ENCODE peak calls at places on chromosomes 6 and 20, in four cellular contexts. N is SK-N-SH, X is neural progenitor cell, L is HCT116. T is an unnamed sample.

GRCh38 chr6:24664049-24664987 is 2.4 kb downstream of the TDP2 start:
- DNase-seq in N (no peak), X (no peak), L (no peak), T (no peak)

GRCh38 chr20:11891081-11891826 is 26.4 kb upstream of the BTBD3 start:
- DNase-seq in N (peak), X (peak), L (no peak), T (peak)

GRCh38 chr6:10210052-10210451 is 204.8 kb downstream of the TFAP2A start:
- DNase-seq in X (no peak), N (no peak), L (no peak), T (peak)

GRCh38 chr6:14964901-14965300 is 281.0 kb upstream of the JARID2 start:
- DNase-seq in L (no peak), X (no peak), N (no peak), T (no peak)

GRCh38 chr6:168100803-168101095 is 21.7 kb upstream of the FRMD1 start:
- DNase-seq in L (no peak), X (no peak), N (peak), T (no peak)

GRCh38 chr6:31776961-31777666 is at the start of gene VWA7:
- DNase-seq in N (peak), X (no peak), L (peak), T (peak)

GRCh38 chr6:119587537-119587936 is 238.0 kb upstream of the MAN1A1 start:
- DNase-seq in L (peak), X (no peak), N (no peak), T (peak)

GRCh38 chr6:35170891-35171290 is 29.8 kb upstream of the TCP11 start:
- DNase-seq in N (no peak), X (no peak), L (no peak), T (no peak)

GRCh38 chr6:32529697-32530429 is at the start of gene HLA-DRB5:
- DNase-seq in X (no peak), L (peak), N (no peak), T (no peak)

GRCh38 chr6:99836471-99836870 is 157.6 kb downstream of the MCHR2 start:
- DNase-seq in X (no peak), N (no peak), L (no peak), T (peak)

GRCh38 chr6:75301537-75301936 is 16.9 kb upstream of the TMEM30A start:
- DNase-seq in N (no peak), L (no peak), X (no peak), T (no peak)

GRCh38 chr6:90183587-90184333 is 112.9 kb downstream of the BACH2 start:
- DNase-seq in L (no peak), X (no peak), N (no peak), T (no peak)

GRCh38 chr6:137904822-137905617 is 38.0 kb downstream of the TNFAIP3 start:
- DNase-seq in L (no peak), N (no peak), X (no peak), T (no peak)

GRCh38 chr20:62386383-62387218 is at the start of gene RPS21:
- DNase-seq in X (peak), N (peak), L (peak), T (peak)

GRCh38 chr6:7137335-7138106 is 29.8 kb downstream of the RREB1 start:
- DNase-seq in L (no peak), X (peak), N (no peak), T (no peak)

GRCh38 chr6:50030777-50031562 is 9.2 kb upstream of the DEFB110 start:
- DNase-seq in L (peak), N (peak), X (peak), T (peak)

GRCh38 chr6:142786476-142786875 is 158.5 kb downstream of the HIVEP2 start:
- DNase-seq in L (no peak), N (no peak), X (no peak), T (peak)

GRCh38 chr6:79134699-79135474 is 56.8 kb upstream of the PHIP start:
- DNase-seq in X (no peak), L (no peak), N (no peak), T (no peak)

GRCh38 chr6:96391776-96392175 is 129.8 kb upstream of the UFL1 start:
- DNase-seq in X (peak), N (peak), L (no peak), T (peak)

GRCh38 chr6:137095093-137095492 is 50.3 kb upstream of the IL20RA start:
- DNase-seq in N (no peak), X (no peak), L (no peak), T (no peak)

GRCh38 chr6:3751730-3752537 is 421 bp upstream of the PXDC1 start:
- DNase-seq in N (peak), X (peak), L (peak), T (peak)

GRCh38 chr6:1139155-1139890 is 172.6 kb upstream of the FOXQ1 start:
- DNase-seq in X (no peak), L (no peak), N (no peak), T (no peak)

GRCh38 chr20:61755971-61756421 is 309.7 kb downstream of the TAF4 start:
- DNase-seq in N (no peak), X (no peak), L (no peak), T (no peak)

GRCh38 chr6:15585936-15586335 is 76.9 kb downstream of the DTNBP1 start:
- DNase-seq in L (no peak), N (peak), X (no peak), T (no peak)

GRCh38 chr20:46400253-46400652 is 6.2 kb downstream of the ELMO2 start:
- DNase-seq in L (no peak), N (no peak), X (no peak), T (no peak)

GRCh38 chr6:169847773-169848380 is 96.5 kb downstream of the ERMARD start:
- DNase-seq in N (no peak), X (no peak), L (no peak), T (peak)

GRCh38 chr6:75308250-75308988 is 23.8 kb upstream of the TMEM30A start:
- DNase-seq in N (no peak), L (no peak), X (no peak), T (no peak)

GRCh38 chr6:155121699-155122098 is 126.6 kb downstream of the TIAM2 start:
- DNase-seq in X (peak), L (no peak), N (peak), T (no peak)

GRCh38 chr6:4656106-4656505 is 120.1 kb upstream of the CDYL start:
- DNase-seq in L (no peak), X (no peak), N (no peak), T (no peak)

GRCh38 chr20:1998193-1998520 is 4.3 kb upstream of the PDYN start:
- DNase-seq in N (no peak), L (no peak), X (no peak), T (no peak)

GRCh38 chr6:37253608-37254007 is 4.0 kb upstream of the TBC1D22B start:
- DNase-seq in N (no peak), X (no peak), L (no peak), T (no peak)

GRCh38 chr20:23399568-23400241 is 21.6 kb downstream of the NAPB start:
- DNase-seq in L (no peak), N (no peak), X (no peak), T (peak)

GRCh38 chr6:26660096-26660425 is 515 bp upstream of the ZNF322 start:
- DNase-seq in X (no peak), N (no peak), L (no peak), T (peak)

DNA sequence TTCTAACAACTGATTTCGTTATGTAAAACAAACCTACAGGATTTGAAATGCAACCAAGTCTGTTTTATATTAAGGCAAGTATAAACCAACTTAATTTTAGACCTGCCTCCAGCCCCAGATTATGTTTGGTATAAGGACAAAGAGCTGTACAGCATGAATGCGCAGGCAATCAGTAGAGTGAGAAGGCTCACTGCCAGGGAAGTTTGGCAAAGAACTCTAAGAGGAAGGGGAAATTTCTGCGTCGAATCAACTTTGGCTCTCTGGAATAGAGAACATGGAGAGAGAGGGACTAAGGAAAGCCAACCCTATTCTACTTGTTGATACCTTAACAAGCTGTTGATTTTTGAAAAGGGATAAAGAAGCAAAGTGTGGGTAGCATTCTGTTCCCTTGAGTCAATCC is 96.9 kb upstream of the FOXO3 start:
- DNase-seq in X (no peak), L (no peak), N (no peak), T (no peak)
- TF ChIP-seq EZH2phosphoT487 in X (no peak), L (no peak), N (no peak), T (no peak)

GRCh38 chr20:52131048-52131643 is 60.4 kb downstream of the ZFP64 start:
- DNase-seq in N (no peak), L (no peak), X (no peak), T (no peak)
- TF ChIP-seq CTCF in N (no peak), L (no peak), X (no peak), T (no peak)

DNA sequence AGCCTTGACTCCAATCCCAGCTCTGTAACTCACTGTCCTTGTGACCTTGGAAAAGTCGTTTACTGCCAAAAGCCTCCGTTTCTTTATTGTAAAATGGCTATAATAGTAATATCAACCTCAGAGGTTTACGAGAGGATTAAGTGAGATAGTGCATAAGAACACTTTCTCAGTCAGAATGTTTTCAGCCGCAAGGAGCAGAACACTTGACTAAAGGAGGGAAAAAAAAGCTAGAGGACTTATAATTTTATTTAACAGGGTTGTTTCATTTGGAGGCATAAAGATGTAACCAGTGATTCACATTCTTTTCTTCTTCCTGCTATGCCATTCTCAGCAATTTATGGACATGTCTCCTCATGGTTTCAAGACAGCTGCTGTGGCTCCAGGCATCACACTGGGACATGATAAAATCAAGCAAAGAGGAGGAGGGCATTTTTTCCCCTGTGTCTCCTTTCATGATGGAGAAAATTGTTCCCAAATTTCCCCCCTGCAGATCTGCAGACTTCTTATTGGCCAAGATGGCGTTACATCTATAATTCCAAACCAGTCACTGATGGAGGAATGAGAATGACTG is 143.0 kb upstream of the PTPN1 start:
- DNase-seq in L (no peak), X (no peak), N (no peak), T (no peak)
- TF ChIP-seq EZH2phosphoT487 in L (no peak), X (no peak), N (no peak), T (no peak)

GRCh38 chr20:40966103-40966502 is 62.5 kb upstream of the TOP1 start:
- DNase-seq in N (no peak), L (no peak), X (peak), T (peak)
- TF ChIP-seq CTCF in N (peak), L (peak), X (peak), T (peak)

GRCh38 chr6:41042656-41043055 is 389 bp downstream of the TSPO2 start:
- DNase-seq in N (no peak), X (no peak), L (no peak), T (no peak)

GRCh38 chr6:41040911-41041536 is 1.2 kb upstream of the TSPO2 start:
- DNase-seq in X (no peak), N (no peak), L (no peak), T (no peak)

GRCh38 chr6:41042167-41042566 is at the start of gene TSPO2:
- DNase-seq in N (no peak), L (no peak), X (no peak), T (no peak)

GRCh38 chr6:41039060-41039998 is at the start of gene UNC5CL:
- DNase-seq in X (peak), N (peak), L (peak), T (peak)

GRCh38 chr6:41040101-41040910 is 1.3 kb upstream of the UNC5CL start:
- DNase-seq in L (no peak), N (no peak), X (no peak), T (peak)
- TF ChIP-seq EZH2phosphoT487 in L (no peak), N (no peak), X (no peak), T (no peak)